ENCODE peak calls at places on chromosome 4, in five cellular contexts. U, M, P, F and A are unnamed samples.

GRCh38 chr4:26204249-26204825 is 116.5 kb upstream of the RBPJ start:
- DNase-seq in U (no peak), M (no peak), P (no peak), F (no peak), A (no peak)

GRCh38 chr4:95500361-95500760 is 48.4 kb downstream of the UNC5C start:
- DNase-seq in U (no peak), M (no peak), P (no peak), F (no peak), A (no peak)

GRCh38 chr4:181147421-181147951 is 1095.7 kb upstream of the TENM3 start:
- DNase-seq in U (no peak), M (no peak), P (no peak), F (no peak), A (no peak)

GRCh38 chr4:147138171-147138570 is 192.5 kb upstream of the TTC29 start:
- DNase-seq in U (no peak), M (no peak), P (no peak), F (no peak), A (no peak)

GRCh38 chr4:119477412-119478053 is 151.1 kb downstream of the PDE5A start:
- DNase-seq in U (no peak), M (no peak), P (no peak), F (no peak), A (no peak)

GRCh38 chr4:159269143-159269542 is 166.3 kb downstream of the RAPGEF2 start:
- DNase-seq in U (no peak), M (no peak), P (no peak), F (no peak), A (no peak)

GRCh38 chr4:101762025-101762424 is 28.5 kb upstream of the BANK1 start:
- DNase-seq in U (no peak), M (no peak), P (no peak), F (no peak), A (no peak)

GRCh38 chr4:102616661-102617060 is 115.5 kb downstream of the NFKB1 start:
- DNase-seq in U (no peak), M (no peak), P (no peak), F (no peak), A (no peak)

GRCh38 chr4:26183017-26183416 is 137.8 kb upstream of the RBPJ start:
- DNase-seq in U (no peak), M (no peak), P (no peak), F (no peak), A (no peak)

GRCh38 chr4:38905657-38906398 is 38.2 kb downstream of the FAM114A1 start:
- DNase-seq in U (no peak), M (no peak), P (no peak), F (no peak), A (no peak)

GRCh38 chr4:94208268-94208667 is 603 bp downstream of the SMARCAD1 start:
- DNase-seq in U (no peak), M (no peak), P (no peak), F (no peak), A (no peak)

GRCh38 chr4:105520819-105521790 is 31.3 kb upstream of the ARHGEF38 start:
- DNase-seq in U (peak), M (no peak), P (peak), F (no peak), A (no peak)
- TF ChIP-seq CTCF in U (peak), M (peak), P (peak), F (peak), A (peak)

GRCh38 chr4:139736257-139736626 is 70.6 kb downstream of the MGST2 start:
- DNase-seq in U (no peak), M (no peak), P (no peak), F (no peak), A (no peak)

GRCh38 chr4:139734875-139735380 is 69.3 kb downstream of the MGST2 start:
- DNase-seq in U (peak), M (peak), P (no peak), F (peak), A (peak)

GRCh38 chr4:139736661-139737060 is 71.0 kb downstream of the MGST2 start:
- DNase-seq in U (no peak), M (no peak), P (no peak), F (no peak), A (no peak)

GRCh38 chr4:139734201-139734874 is 68.7 kb downstream of the MGST2 start:
- DNase-seq in U (no peak), M (peak), P (no peak), F (no peak), A (peak)

DNA sequence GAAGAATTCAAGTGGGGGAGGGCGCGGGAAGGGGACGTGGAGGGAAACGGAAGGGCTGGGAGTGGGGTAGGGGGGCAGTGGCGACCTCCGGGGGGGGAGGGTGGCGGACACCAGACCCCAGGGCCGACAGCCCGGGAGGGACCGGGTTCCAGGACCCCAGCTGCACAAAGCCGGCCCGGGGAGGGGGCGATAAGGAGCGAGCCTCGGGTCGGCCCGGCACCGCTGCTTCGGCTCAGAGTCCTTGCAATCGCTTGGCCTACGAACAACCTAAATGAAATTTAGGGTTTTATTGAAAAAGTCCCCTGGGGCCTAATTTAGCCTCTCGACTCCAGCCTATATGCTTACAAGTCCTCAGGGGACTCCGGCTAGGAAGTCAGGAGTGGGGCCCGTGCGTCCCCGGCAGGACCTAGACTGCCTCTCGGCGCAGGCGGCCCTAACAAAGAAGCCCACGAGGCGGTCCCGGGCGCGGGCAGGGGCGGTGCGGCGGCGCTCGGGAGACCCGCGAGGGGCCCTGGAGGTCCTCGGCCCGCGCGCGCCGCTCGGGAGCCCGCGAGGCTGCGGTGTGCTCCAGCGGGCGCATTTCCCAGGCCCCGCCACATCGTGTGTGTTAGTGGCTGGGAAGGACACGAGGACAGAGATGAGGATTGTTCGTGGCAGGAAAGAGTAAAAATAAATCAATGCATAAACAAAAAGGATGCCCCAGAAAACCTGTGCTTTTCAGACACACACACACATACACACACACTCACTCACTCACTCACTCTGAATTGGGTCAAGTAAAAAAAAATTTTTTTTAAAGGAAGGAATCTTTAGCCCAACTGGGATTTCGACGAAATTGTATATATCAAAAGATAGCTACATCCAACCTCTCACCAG is 70.0 kb downstream of the MGST2 start:
- DNase-seq in U (no peak), M (no peak), P (no peak), F (peak), A (peak)
- H3K4me3 ChIP-seq in U (peak), M (peak), P (no peak), F (peak), A (peak)

DNA sequence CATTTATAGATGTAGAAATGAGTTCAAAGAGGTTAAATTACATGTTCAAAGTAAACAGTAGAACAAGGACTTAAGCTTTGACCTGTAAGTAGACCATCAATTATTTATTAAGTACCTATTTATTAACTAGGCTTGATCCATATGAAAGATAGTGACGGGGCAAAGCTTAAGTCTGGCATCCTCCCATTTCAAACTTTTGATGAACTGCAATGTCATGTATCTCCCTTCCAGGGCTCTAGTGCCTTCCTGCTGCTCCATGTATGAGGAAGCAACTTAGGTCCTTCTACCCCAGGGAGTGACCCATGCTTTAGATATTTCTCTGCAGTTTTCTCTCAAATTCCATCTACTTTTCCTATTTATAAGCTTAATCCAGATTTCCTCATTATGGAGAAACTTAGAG is 31.9 kb upstream of the ANTXR2 start:
- DNase-seq in U (no peak), M (no peak), P (no peak), F (no peak), A (no peak)
- H3K27ac ChIP-seq in U (no peak), M (no peak), P (no peak), F (no peak), A (no peak)

GRCh38 chr4:33133723-33134122 is 2413.6 kb downstream of the PCDH7 start:
- DNase-seq in U (no peak), M (no peak), P (no peak), F (no peak), A (no peak)
- TF ChIP-seq CTCF in U (no peak), M (no peak), P (no peak), F (no peak), A (no peak)

DNA sequence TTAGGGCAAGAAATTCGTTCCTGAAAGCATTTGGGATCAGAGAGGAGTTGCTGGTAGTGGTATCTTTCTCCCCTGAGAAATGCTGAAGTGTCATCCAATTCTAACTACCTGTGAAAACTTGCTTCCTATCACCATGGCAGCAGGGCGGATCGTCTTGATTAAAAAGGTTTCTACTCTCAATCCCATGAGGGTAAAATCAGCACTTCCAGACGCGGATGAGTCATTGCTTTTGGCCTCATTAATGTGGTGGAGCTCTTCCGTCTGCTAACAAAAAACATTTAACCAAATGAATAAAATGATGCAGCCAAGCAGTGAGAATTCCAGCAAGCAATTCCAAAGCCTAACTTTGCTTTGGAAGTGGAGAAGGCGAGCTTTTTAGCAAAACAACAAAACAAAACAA is 325.6 kb downstream of the CAMK2D start:
- DNase-seq in U (peak), M (peak), P (no peak), F (peak), A (peak)
- H3K4me3 ChIP-seq in U (no peak), M (no peak), P (no peak), F (no peak), A (no peak)

DNA sequence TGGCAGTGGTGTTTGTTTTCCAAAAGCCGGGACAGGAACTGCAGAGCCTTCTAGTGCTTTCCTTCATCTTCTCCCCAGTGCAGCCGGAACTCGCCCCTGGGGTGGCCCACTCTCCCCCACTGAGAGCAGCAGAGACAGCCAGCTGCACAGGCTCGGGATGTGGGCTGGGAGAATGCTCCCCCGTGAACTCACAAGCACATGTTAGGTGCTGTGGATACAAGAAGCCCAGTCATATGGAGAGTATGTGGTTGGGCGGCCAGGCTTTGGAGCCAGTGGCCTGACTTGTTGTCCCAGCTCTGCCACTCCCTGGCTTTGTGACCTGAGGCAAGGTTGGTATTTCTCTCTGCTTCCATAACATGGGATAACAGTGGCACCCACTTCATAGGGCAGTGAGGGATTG is 9.4 kb upstream of the KIAA0232 start:
- DNase-seq in U (peak), M (no peak), P (no peak), F (no peak), A (no peak)
- H3K27ac ChIP-seq in U (peak), M (peak), P (no peak), F (peak), A (no peak)

GRCh38 chr4:97987019-97987648 is 156.1 kb downstream of the STPG2 start:
- DNase-seq in U (no peak), M (no peak), P (peak), F (no peak), A (no peak)
- TF ChIP-seq CTCF in U (no peak), M (no peak), P (peak), F (peak), A (peak)

DNA sequence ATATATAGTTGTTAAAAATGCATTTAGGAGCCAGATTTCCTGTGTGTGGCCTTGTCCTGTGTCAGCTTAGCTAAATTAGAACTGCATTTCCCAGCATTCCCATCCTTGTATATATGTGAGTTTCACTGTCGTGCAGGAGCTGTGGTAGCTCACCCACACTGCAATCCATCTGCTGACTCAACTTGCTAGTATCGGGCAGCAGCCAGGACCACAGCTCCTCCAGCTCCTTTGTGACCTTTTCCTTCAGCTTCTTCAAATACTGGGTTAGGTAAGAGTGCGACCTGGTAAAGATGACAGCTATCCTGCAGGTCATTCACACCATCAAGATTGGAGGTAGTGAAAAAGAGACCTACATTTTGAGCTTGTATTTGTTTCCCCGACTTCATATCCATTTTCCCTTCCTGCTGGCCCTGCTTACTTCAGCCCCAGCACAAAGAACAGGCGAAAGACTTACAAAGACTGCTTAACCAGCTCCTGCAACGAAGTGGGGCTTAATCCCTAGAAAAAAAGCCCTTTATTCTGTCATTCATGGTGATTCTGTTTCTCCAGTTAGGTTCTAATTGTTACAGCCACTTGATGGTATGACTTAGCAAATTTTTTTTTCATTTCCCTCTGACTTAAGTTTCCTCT is 11.4 kb downstream of the ASIC5 start:
- DNase-seq in U (no peak), M (no peak), P (peak), F (no peak), A (no peak)
- H3K4me3 ChIP-seq in U (no peak), M (no peak), P (peak), F (no peak), A (no peak)

GRCh38 chr4:6071191-6071958 is 53.1 kb upstream of the C4orf50 start:
- DNase-seq in U (no peak), M (no peak), P (no peak), F (no peak), A (no peak)
- H3K27ac ChIP-seq in U (no peak), M (no peak), P (no peak), F (no peak), A (no peak)